ENCODE peak calls at places on chromosomes 11 and 22, in four cellular contexts. One of them, this sample, is unnamed.
A peak's percentile ranks its signal among the peaks of the same experiment; 100 is the strongest.

GRCh38 chr11:94199367-94200130 is 70.9 kb downstream of the PANX1 start:
- DNase-seq in hypothalamus: no peak
- DNase-seq in CD4-positive, CD25-positive, alpha-beta regulatory T cell: no peak
- DNase-seq in endothelial cell: no peak
- DNase-seq in this sample: no peak

GRCh38 chr11:121892131-121892681 is 223.8 kb downstream of the BLID start:
- DNase-seq in hypothalamus: no peak
- DNase-seq in CD4-positive, CD25-positive, alpha-beta regulatory T cell: no peak
- DNase-seq in endothelial cell: peak; percentile 8
- DNase-seq in this sample: peak; percentile 51

GRCh38 chr11:79461144-79461543 is 20.3 kb upstream of the TENM4 start:
- DNase-seq in hypothalamus: no peak
- DNase-seq in CD4-positive, CD25-positive, alpha-beta regulatory T cell: no peak
- DNase-seq in endothelial cell: peak; percentile 42
- DNase-seq in this sample: no peak

GRCh38 chr11:61923166-61924015 is 6.0 kb upstream of the RAB3IL1 start:
- DNase-seq in hypothalamus: no peak
- DNase-seq in CD4-positive, CD25-positive, alpha-beta regulatory T cell: no peak
- DNase-seq in endothelial cell: no peak
- DNase-seq in this sample: no peak

GRCh38 chr11:134142536-134142935 is 73.7 kb downstream of the JAM3 start:
- DNase-seq in hypothalamus: no peak
- DNase-seq in CD4-positive, CD25-positive, alpha-beta regulatory T cell: no peak
- DNase-seq in endothelial cell: no peak
- DNase-seq in this sample: no peak

GRCh38 chr11:59426361-59427067 is at the start of gene OR5A2:
- DNase-seq in hypothalamus: no peak
- DNase-seq in CD4-positive, CD25-positive, alpha-beta regulatory T cell: no peak
- DNase-seq in endothelial cell: no peak
- DNase-seq in this sample: no peak

GRCh38 chr11:9341638-9342137 is 27.3 kb upstream of the TMEM41B start:
- DNase-seq in hypothalamus: no peak
- DNase-seq in CD4-positive, CD25-positive, alpha-beta regulatory T cell: no peak
- DNase-seq in endothelial cell: no peak
- DNase-seq in this sample: no peak

GRCh38 chr22:25900880-25901279 is 158.9 kb downstream of the MYO18B start:
- DNase-seq in hypothalamus: peak; percentile 38
- DNase-seq in CD4-positive, CD25-positive, alpha-beta regulatory T cell: no peak
- DNase-seq in endothelial cell: no peak
- DNase-seq in this sample: no peak

GRCh38 chr11:9756461-9756860 is 92.6 kb downstream of the SWAP70 start:
- DNase-seq in hypothalamus: no peak
- DNase-seq in CD4-positive, CD25-positive, alpha-beta regulatory T cell: no peak
- DNase-seq in endothelial cell: no peak
- DNase-seq in this sample: no peak

GRCh38 chr22:49616356-49617231 is 211.1 kb downstream of the BRD1 start:
- DNase-seq in hypothalamus: no peak
- DNase-seq in CD4-positive, CD25-positive, alpha-beta regulatory T cell: no peak
- DNase-seq in endothelial cell: no peak
- DNase-seq in this sample: no peak

GRCh38 chr11:35730254-35730653 is 67.7 kb downstream of the TRIM44 start:
- DNase-seq in hypothalamus: no peak
- DNase-seq in CD4-positive, CD25-positive, alpha-beta regulatory T cell: no peak
- DNase-seq in endothelial cell: no peak
- DNase-seq in this sample: no peak

GRCh38 chr11:128904872-128905344 is 13.8 kb downstream of the KCNJ5 start:
- DNase-seq in hypothalamus: no peak
- DNase-seq in CD4-positive, CD25-positive, alpha-beta regulatory T cell: no peak
- DNase-seq in endothelial cell: no peak
- DNase-seq in this sample: no peak

GRCh38 chr22:20412474-20413216 is 18.7 kb downstream of the ZNF74 start:
- DNase-seq in hypothalamus: no peak
- DNase-seq in CD4-positive, CD25-positive, alpha-beta regulatory T cell: no peak
- DNase-seq in endothelial cell: no peak
- DNase-seq in this sample: no peak

GRCh38 chr11:19739872-19740271 is 27.2 kb downstream of the NAV2 start:
- DNase-seq in hypothalamus: no peak
- DNase-seq in CD4-positive, CD25-positive, alpha-beta regulatory T cell: no peak
- DNase-seq in endothelial cell: peak; percentile 40
- DNase-seq in this sample: no peak

GRCh38 chr11:41461057-41461681 is 1.7 kb upstream of the LRRC4C start:
- DNase-seq in hypothalamus: no peak
- DNase-seq in CD4-positive, CD25-positive, alpha-beta regulatory T cell: no peak
- DNase-seq in endothelial cell: no peak
- DNase-seq in this sample: no peak

GRCh38 chr11:47152953-47153950 is 23.4 kb downstream of the ARFGAP2 start:
- DNase-seq in hypothalamus: peak; percentile 73
- DNase-seq in CD4-positive, CD25-positive, alpha-beta regulatory T cell: peak; percentile 40
- DNase-seq in endothelial cell: peak; percentile 89
- DNase-seq in this sample: peak; percentile 55